ENCODE peak calls at places on chromosomes 5 and 9, in seven cellular contexts. W is cardiac fibroblast, Z is IMR-90, F is transverse colon, B is fibroblast of lung, H is cardiac muscle cell, V is brain microvascular endothelial cell. G is an unnamed sample.

GRCh38 chr9:134381671-134382505 is 55.6 kb downstream of the RXRA start:
- DNase-seq in W (no peak), H (no peak), F (peak), V (no peak), Z (no peak), B (no peak), G (peak)

GRCh38 chr9:31390352-31391025 is 994.0 kb upstream of the ACO1 start:
- DNase-seq in H (no peak), B (no peak), Z (no peak), W (no peak), V (no peak), F (no peak), G (no peak)

GRCh38 chr5:5126444-5126843 is 13.7 kb upstream of the ADAMTS16 start:
- DNase-seq in F (no peak), B (peak), Z (no peak), H (no peak), V (no peak), W (no peak), G (peak)

GRCh38 chr9:135523521-135524129 is 2.4 kb downstream of the LCN1 start:
- DNase-seq in V (no peak), Z (no peak), W (no peak), H (no peak), B (no peak), F (no peak), G (no peak)

GRCh38 chr9:8338742-8339425 is 539.3 kb upstream of the DMAC1 start:
- DNase-seq in V (peak), Z (no peak), F (no peak), B (peak), W (peak), H (no peak), G (no peak)

GRCh38 chr5:1552469-1553255 is 28.9 kb upstream of the LPCAT1 start:
- DNase-seq in Z (no peak), F (peak), V (no peak), B (peak), W (peak), H (no peak), G (no peak)

GRCh38 chr5:40736103-40736875 is 19.5 kb downstream of the TTC33 start:
- DNase-seq in H (peak), B (peak), F (no peak), W (peak), V (peak), Z (peak), G (peak)

GRCh38 chr5:420632-421286 is 22.2 kb upstream of the EXOC3 start:
- DNase-seq in Z (no peak), F (no peak), V (no peak), W (no peak), B (no peak), H (no peak), G (no peak)

GRCh38 chr9:119986205-119986604 is 593.8 kb downstream of the CDK5RAP2 start:
- DNase-seq in F (no peak), B (no peak), W (no peak), V (no peak), Z (no peak), H (no peak), G (no peak)

GRCh38 chr9:131657890-131658752 is 81.8 kb downstream of the RAPGEF1 start:
- DNase-seq in W (peak), Z (peak), H (no peak), V (peak), F (no peak), B (peak), G (peak)

GRCh38 chr5:73515232-73515631 is 17.0 kb downstream of the BTF3 start:
- DNase-seq in W (no peak), H (no peak), V (no peak), B (no peak), F (peak), Z (no peak), G (no peak)

GRCh38 chr5:62214701-62215100 is 91.3 kb upstream of the KIF2A start:
- DNase-seq in F (no peak), Z (no peak), H (no peak), B (no peak), V (peak), W (peak), G (no peak)

GRCh38 chr9:29212590-29213373 is 1639.5 kb upstream of the C9orf72 start:
- DNase-seq in Z (no peak), H (peak), F (no peak), W (no peak), V (no peak), B (no peak), G (no peak)

GRCh38 chr5:36090033-36090432 is 23.4 kb upstream of the UGT3A2 start:
- DNase-seq in W (peak), V (peak), H (peak), Z (peak), B (peak), F (no peak), G (peak)

GRCh38 chr9:83069651-83070050 is 6.7 kb upstream of the RASEF start:
- DNase-seq in W (no peak), B (no peak), H (no peak), V (no peak), F (no peak), Z (no peak), G (no peak)

GRCh38 chr9:33236571-33236970 is 3.4 kb upstream of the SPINK4 start:
- DNase-seq in W (no peak), V (no peak), H (no peak), Z (peak), B (no peak), F (no peak), G (peak)

GRCh38 chr5:157265714-157266285 is at the start of gene CYFIP2:
- DNase-seq in W (no peak), V (no peak), H (peak), Z (peak), F (peak), B (peak), G (no peak)

GRCh38 chr5:26121343-26121742 is 917.0 kb downstream of the CDH9 start:
- DNase-seq in W (no peak), H (peak), V (no peak), Z (no peak), B (no peak), F (no peak), G (no peak)

GRCh38 chr5:157197088-157197487 is 16.4 kb downstream of the ITK start:
- DNase-seq in Z (no peak), H (no peak), W (no peak), V (no peak), B (no peak), F (no peak), G (no peak)

GRCh38 chr5:124660229-124661093 is 86.0 kb downstream of the ZNF608 start:
- DNase-seq in F (no peak), B (peak), V (no peak), Z (no peak), W (peak), H (no peak), G (peak)

GRCh38 chr9:99162759-99163364 is 57.9 kb downstream of the TGFBR1 start:
- DNase-seq in Z (peak), F (no peak), H (peak), V (no peak), W (peak), B (peak), G (peak)

GRCh38 chr9:37977851-37978250 is 73.9 kb upstream of the SLC25A51 start:
- DNase-seq in Z (no peak), B (no peak), V (no peak), W (no peak), F (no peak), H (no peak), G (no peak)

GRCh38 chr5:56490971-56491468 is 257.9 kb upstream of the ANKRD55 start:
- DNase-seq in W (no peak), H (peak), V (no peak), Z (no peak), F (no peak), B (no peak), G (no peak)

GRCh38 chr5:91434348-91434747 is 51.2 kb upstream of the ARRDC3 start:
- DNase-seq in F (no peak), Z (no peak), H (no peak), B (no peak), V (no peak), W (no peak), G (no peak)

GRCh38 chr5:57783693-57784092 is 301.1 kb upstream of the ACTBL2 start:
- DNase-seq in F (no peak), H (no peak), B (no peak), W (peak), V (no peak), Z (no peak), G (no peak)

GRCh38 chr5:151812757-151813309 is 41.1 kb downstream of the G3BP1 start:
- DNase-seq in H (peak), W (peak), F (no peak), B (peak), Z (peak), V (peak), G (peak)

GRCh38 chr5:25119654-25120053 is 474.9 kb upstream of the CDH10 start:
- DNase-seq in Z (no peak), F (no peak), V (no peak), W (peak), B (peak), H (peak), G (peak)

GRCh38 chr5:75050415-75050814 is 1.9 kb downstream of the GCNT4 start:
- DNase-seq in V (no peak), W (peak), B (peak), H (peak), F (no peak), Z (no peak), G (no peak)

GRCh38 chr9:35813434-35814105 is 1.3 kb downstream of the HINT2 start:
- DNase-seq in H (no peak), F (no peak), W (peak), V (no peak), Z (peak), B (no peak), G (no peak)
- TF ChIP-seq CTCF in H (peak), F (no peak), W (peak), V (peak), Z (peak), B (peak), G (peak)

GRCh38 chr5:140882591-140882899 is 621 bp downstream of the PCDHA13 start:
- DNase-seq in W (peak), Z (no peak), B (no peak), F (no peak), V (no peak), H (peak), G (no peak)
- H3K4me3 ChIP-seq in W (no peak), Z (no peak), B (no peak), F (no peak), V (no peak), H (no peak), G (no peak)

GRCh38 chr9:121685795-121686377 is 34.5 kb downstream of the DAB2IP start:
- DNase-seq in H (no peak), Z (no peak), V (no peak), F (no peak), W (no peak), B (no peak), G (no peak)

GRCh38 chr9:121685146-121685794 is 33.8 kb downstream of the DAB2IP start:
- DNase-seq in F (no peak), V (no peak), B (no peak), H (no peak), W (no peak), Z (no peak), G (no peak)

GRCh38 chr9:121682926-121683485 is 31.6 kb downstream of the DAB2IP start:
- DNase-seq in F (no peak), V (no peak), B (no peak), Z (no peak), W (no peak), H (no peak), G (no peak)

GRCh38 chr9:121683652-121684051 is 32.2 kb downstream of the DAB2IP start:
- DNase-seq in V (no peak), H (no peak), W (no peak), Z (no peak), B (no peak), F (no peak), G (no peak)

GRCh38 chr9:121684381-121685145 is 33.1 kb downstream of the DAB2IP start:
- DNase-seq in H (peak), B (peak), W (peak), F (peak), V (no peak), Z (no peak), G (no peak)
- TF ChIP-seq CTCF in H (peak), B (peak), W (peak), F (peak), V (peak), Z (peak), G (peak)

DNA sequence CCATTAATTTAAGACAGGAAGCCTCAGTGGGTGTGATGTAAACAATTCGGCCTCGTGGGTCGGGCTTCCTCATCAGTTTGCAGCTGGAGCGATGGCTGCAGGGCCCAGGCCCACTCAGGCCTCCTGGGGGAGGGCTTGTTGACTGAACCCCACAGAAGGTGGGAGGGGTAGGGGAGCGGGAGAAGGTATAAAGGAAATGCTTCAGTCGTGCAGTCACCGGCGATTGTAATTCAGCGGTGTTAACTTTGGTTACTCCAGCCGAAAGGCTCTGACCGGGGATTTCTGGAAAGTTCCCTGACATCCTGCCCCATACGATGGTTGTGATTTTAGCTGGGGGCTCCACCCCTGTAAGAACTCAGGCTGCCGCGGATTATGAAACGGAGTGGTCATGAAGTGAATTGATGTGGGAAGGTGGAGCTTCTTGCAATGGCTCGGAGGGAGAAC is 215.3 kb downstream of the PDZD2 start:
- DNase-seq in F (no peak), W (peak), B (peak), H (no peak), Z (peak), V (no peak), G (peak)
- H3K4me3 ChIP-seq in F (no peak), W (peak), B (peak), H (peak), Z (peak), V (peak), G (peak)

GRCh38 chr5:45274241-45274640 is 421.9 kb downstream of the HCN1 start:
- DNase-seq in V (no peak), W (no peak), H (no peak), F (no peak), B (no peak), Z (no peak), G (no peak)

GRCh38 chr5:45277860-45278259 is 418.3 kb downstream of the HCN1 start:
- DNase-seq in H (no peak), Z (no peak), B (no peak), V (no peak), F (no peak), W (no peak), G (no peak)

GRCh38 chr5:45281081-45281480 is 415.1 kb downstream of the HCN1 start:
- DNase-seq in H (no peak), B (no peak), V (no peak), Z (no peak), W (no peak), F (no peak), G (no peak)

GRCh38 chr5:45279109-45279508 is 417.1 kb downstream of the HCN1 start:
- DNase-seq in B (no peak), V (no peak), W (no peak), F (no peak), H (no peak), Z (no peak), G (no peak)
- TF ChIP-seq CTCF in B (no peak), V (no peak), W (no peak), F (no peak), H (no peak), Z (no peak), G (no peak)

DNA sequence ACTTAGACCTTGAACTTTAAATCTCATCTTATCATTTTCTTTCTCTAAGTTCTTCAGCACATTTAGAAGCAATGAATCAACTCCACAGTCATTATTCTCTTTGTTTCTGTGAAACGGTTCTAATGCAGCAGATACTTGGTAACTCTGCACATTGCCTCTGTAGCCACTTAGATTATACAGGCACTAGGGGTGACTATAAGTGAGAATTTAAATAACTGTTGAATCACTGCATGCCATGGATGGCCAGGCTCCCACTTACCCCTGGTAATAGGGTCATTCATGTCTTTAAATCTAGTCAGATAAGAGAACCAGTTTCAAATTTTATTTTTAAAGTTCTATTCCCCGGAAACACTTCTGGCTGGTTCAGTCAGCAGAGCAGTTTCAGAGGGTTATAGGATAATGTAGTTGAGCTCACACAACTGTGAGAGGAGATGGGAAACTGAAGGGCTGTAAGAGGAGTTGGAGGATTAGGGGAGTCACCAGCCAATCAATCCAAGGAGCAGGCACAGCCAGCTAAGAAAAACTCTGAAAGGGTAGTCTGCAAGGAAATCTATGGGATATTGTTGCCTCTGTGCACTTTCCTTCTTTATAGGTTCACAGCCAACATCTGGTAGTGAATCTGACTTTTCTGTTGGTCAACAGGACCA is 4.2 kb upstream of the MINAR2 start:
- DNase-seq in F (no peak), W (no peak), Z (no peak), B (no peak), H (peak), V (no peak), G (no peak)
- H3K4me3 ChIP-seq in F (no peak), W (no peak), Z (no peak), B (no peak), H (no peak), V (no peak), G (no peak)

DNA sequence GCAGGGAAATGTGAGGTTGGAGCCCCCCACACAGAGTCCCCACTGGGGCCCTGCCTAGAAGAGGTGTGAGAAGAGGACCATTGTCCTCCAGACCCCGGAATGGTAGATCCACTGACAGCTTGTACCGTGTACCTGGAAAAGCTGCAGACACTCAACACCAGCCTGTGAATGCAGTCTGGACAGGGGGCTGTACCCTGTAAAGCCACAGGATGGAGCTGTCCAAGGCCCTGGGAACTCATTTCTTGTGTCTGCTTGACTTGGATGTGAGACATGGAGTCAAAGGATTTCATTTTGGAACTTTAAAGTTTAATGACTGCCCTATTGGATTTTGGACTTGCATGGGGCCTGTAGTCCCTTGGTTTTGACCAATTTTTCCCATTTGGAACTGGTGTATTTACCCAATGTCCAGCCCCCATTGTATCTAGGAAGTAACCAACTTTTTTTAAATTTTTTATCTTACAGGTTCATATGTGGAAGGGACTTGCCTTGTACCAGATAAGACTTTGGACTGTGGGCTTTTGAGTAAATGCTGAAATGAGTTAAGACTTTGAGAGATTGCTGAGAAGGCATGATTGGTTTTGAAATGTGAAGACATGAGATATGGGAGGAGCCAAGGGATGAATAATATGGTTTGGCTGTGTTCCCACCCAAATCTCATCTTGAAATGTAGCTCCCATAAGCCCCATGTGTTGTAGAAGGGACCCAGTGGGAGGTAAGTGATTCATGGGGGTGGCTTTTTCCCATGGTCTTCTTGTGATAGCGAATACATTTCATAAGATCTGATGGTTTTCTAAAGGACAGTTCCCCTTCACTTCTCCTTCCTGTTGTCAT is 535.2 kb upstream of the MEF2C start:
- DNase-seq in H (no peak), B (no peak), Z (no peak), F (no peak), W (peak), V (peak), G (peak)
- TF ChIP-seq CTCF in H (peak), B (no peak), Z (no peak), F (no peak), W (no peak), V (peak), G (no peak)

DNA sequence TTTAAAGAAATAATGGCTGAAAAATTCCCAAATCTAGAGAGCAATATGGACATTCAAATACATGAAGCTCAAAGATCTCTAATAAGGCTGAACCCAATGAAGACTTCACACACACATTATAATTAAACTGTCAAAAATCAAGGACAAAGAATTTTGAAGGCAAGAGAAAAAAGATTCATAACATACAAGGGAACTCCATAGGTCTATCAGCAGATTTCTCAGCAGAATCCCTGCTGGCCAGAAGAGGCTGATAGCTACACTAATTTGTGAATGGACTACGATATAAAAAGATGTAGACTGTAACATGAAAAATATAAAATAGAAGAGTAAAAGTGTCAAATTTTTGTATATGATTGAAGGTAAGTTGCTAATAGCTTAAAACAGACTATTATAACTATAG is 251.9 kb downstream of the ADAMTS6 start:
- DNase-seq in H (no peak), F (no peak), V (no peak), W (no peak), B (no peak), Z (no peak), G (no peak)
- H3K4me3 ChIP-seq in H (no peak), F (no peak), V (no peak), W (no peak), B (no peak), Z (no peak), G (no peak)

G was measured in astrocyte of the spinal cord.